ENCODE peak calls at places on chromosome 1, in eight cellular contexts. One of them, this sample, is unnamed.

GRCh38 chr1:145872421-145872891 is 13.2 kb downstream of the ANKRD35 start:
- DNase-seq in activated CD4-positive, alpha-beta memory T cell treated with anti-CD3 and anti-CD28 coated beads for 36 hours: no peak
- DNase-seq in T-helper 1 cell: no peak
- DNase-seq in sigmoid colon: peak
- DNase-seq in esophagus squamous epithelium: no peak
- DNase-seq in PC-3: no peak
- DNase-seq in 8988T: no peak
- DNase-seq in cardiac fibroblast: peak
- DNase-seq in this sample: no peak

GRCh38 chr1:16300436-16300835 is 51.8 kb downstream of the FBXO42 start:
- DNase-seq in activated CD4-positive, alpha-beta memory T cell treated with anti-CD3 and anti-CD28 coated beads for 36 hours: no peak
- DNase-seq in T-helper 1 cell: no peak
- DNase-seq in sigmoid colon: no peak
- DNase-seq in esophagus squamous epithelium: no peak
- DNase-seq in PC-3: no peak
- DNase-seq in 8988T: no peak
- DNase-seq in cardiac fibroblast: no peak
- DNase-seq in this sample: no peak

GRCh38 chr1:199753513-199753912 is 274.0 kb upstream of the NR5A2 start:
- DNase-seq in activated CD4-positive, alpha-beta memory T cell treated with anti-CD3 and anti-CD28 coated beads for 36 hours: no peak
- DNase-seq in T-helper 1 cell: no peak
- DNase-seq in sigmoid colon: no peak
- DNase-seq in esophagus squamous epithelium: no peak
- DNase-seq in PC-3: no peak
- DNase-seq in 8988T: no peak
- DNase-seq in cardiac fibroblast: no peak
- DNase-seq in this sample: no peak

GRCh38 chr1:60924964-60925798 is 157.2 kb upstream of the NFIA start:
- DNase-seq in activated CD4-positive, alpha-beta memory T cell treated with anti-CD3 and anti-CD28 coated beads for 36 hours: no peak
- DNase-seq in T-helper 1 cell: no peak
- DNase-seq in sigmoid colon: no peak
- DNase-seq in esophagus squamous epithelium: no peak
- DNase-seq in PC-3: no peak
- DNase-seq in 8988T: no peak
- DNase-seq in cardiac fibroblast: no peak
- DNase-seq in this sample: no peak

GRCh38 chr1:6392081-6392879 is 1.3 kb downstream of the ACOT7 start:
- DNase-seq in activated CD4-positive, alpha-beta memory T cell treated with anti-CD3 and anti-CD28 coated beads for 36 hours: peak
- DNase-seq in T-helper 1 cell: no peak
- DNase-seq in sigmoid colon: no peak
- DNase-seq in esophagus squamous epithelium: no peak
- DNase-seq in PC-3: peak
- DNase-seq in 8988T: no peak
- DNase-seq in cardiac fibroblast: no peak
- DNase-seq in this sample: peak

GRCh38 chr1:41501581-41501980 is 17.1 kb upstream of the EDN2 start:
- DNase-seq in activated CD4-positive, alpha-beta memory T cell treated with anti-CD3 and anti-CD28 coated beads for 36 hours: no peak
- DNase-seq in T-helper 1 cell: no peak
- DNase-seq in sigmoid colon: no peak
- DNase-seq in esophagus squamous epithelium: no peak
- DNase-seq in PC-3: peak
- DNase-seq in 8988T: no peak
- DNase-seq in cardiac fibroblast: no peak
- DNase-seq in this sample: no peak

GRCh38 chr1:118785246-118785645 is 202.9 kb downstream of the TBX15 start:
- DNase-seq in activated CD4-positive, alpha-beta memory T cell treated with anti-CD3 and anti-CD28 coated beads for 36 hours: no peak
- DNase-seq in T-helper 1 cell: no peak
- DNase-seq in sigmoid colon: no peak
- DNase-seq in esophagus squamous epithelium: no peak
- DNase-seq in PC-3: peak
- DNase-seq in 8988T: no peak
- DNase-seq in cardiac fibroblast: no peak
- DNase-seq in this sample: no peak

GRCh38 chr1:119080586-119080985 is 59.9 kb downstream of the WARS2 start:
- DNase-seq in activated CD4-positive, alpha-beta memory T cell treated with anti-CD3 and anti-CD28 coated beads for 36 hours: no peak
- DNase-seq in T-helper 1 cell: no peak
- DNase-seq in sigmoid colon: peak
- DNase-seq in esophagus squamous epithelium: no peak
- DNase-seq in PC-3: peak
- DNase-seq in 8988T: no peak
- DNase-seq in cardiac fibroblast: peak
- DNase-seq in this sample: no peak

GRCh38 chr1:145997156-145998023 is 1.0 kb upstream of the TXNIP start:
- DNase-seq in activated CD4-positive, alpha-beta memory T cell treated with anti-CD3 and anti-CD28 coated beads for 36 hours: peak
- DNase-seq in T-helper 1 cell: peak
- DNase-seq in sigmoid colon: peak
- DNase-seq in esophagus squamous epithelium: no peak
- DNase-seq in PC-3: no peak
- DNase-seq in 8988T: no peak
- DNase-seq in cardiac fibroblast: no peak
- DNase-seq in this sample: peak

GRCh38 chr1:198681831-198682756 is 43.3 kb downstream of the PTPRC start:
- DNase-seq in activated CD4-positive, alpha-beta memory T cell treated with anti-CD3 and anti-CD28 coated beads for 36 hours: peak
- DNase-seq in T-helper 1 cell: peak
- DNase-seq in sigmoid colon: peak
- DNase-seq in esophagus squamous epithelium: peak
- DNase-seq in PC-3: peak
- DNase-seq in 8988T: no peak
- DNase-seq in cardiac fibroblast: peak
- DNase-seq in this sample: peak

GRCh38 chr1:32948905-32949304 is 15.7 kb downstream of the RNF19B start:
- DNase-seq in activated CD4-positive, alpha-beta memory T cell treated with anti-CD3 and anti-CD28 coated beads for 36 hours: no peak
- DNase-seq in T-helper 1 cell: no peak
- DNase-seq in sigmoid colon: no peak
- DNase-seq in esophagus squamous epithelium: no peak
- DNase-seq in PC-3: peak
- DNase-seq in 8988T: no peak
- DNase-seq in cardiac fibroblast: no peak
- DNase-seq in this sample: no peak

GRCh38 chr1:66478116-66478515 is 55.8 kb upstream of the SGIP1 start:
- DNase-seq in activated CD4-positive, alpha-beta memory T cell treated with anti-CD3 and anti-CD28 coated beads for 36 hours: no peak
- DNase-seq in T-helper 1 cell: no peak
- DNase-seq in sigmoid colon: no peak
- DNase-seq in esophagus squamous epithelium: no peak
- DNase-seq in PC-3: peak
- DNase-seq in 8988T: no peak
- DNase-seq in cardiac fibroblast: peak
- DNase-seq in this sample: no peak

GRCh38 chr1:85343612-85344255 is 67.3 kb upstream of the BCL10 start:
- DNase-seq in activated CD4-positive, alpha-beta memory T cell treated with anti-CD3 and anti-CD28 coated beads for 36 hours: no peak
- DNase-seq in T-helper 1 cell: no peak
- DNase-seq in sigmoid colon: no peak
- DNase-seq in esophagus squamous epithelium: no peak
- DNase-seq in PC-3: peak
- DNase-seq in 8988T: no peak
- DNase-seq in cardiac fibroblast: peak
- DNase-seq in this sample: no peak

GRCh38 chr1:246782120-246782900 is 58.1 kb downstream of the SCCPDH start:
- DNase-seq in activated CD4-positive, alpha-beta memory T cell treated with anti-CD3 and anti-CD28 coated beads for 36 hours: no peak
- DNase-seq in T-helper 1 cell: no peak
- DNase-seq in sigmoid colon: no peak
- DNase-seq in esophagus squamous epithelium: no peak
- DNase-seq in PC-3: peak
- DNase-seq in 8988T: no peak
- DNase-seq in cardiac fibroblast: peak
- DNase-seq in this sample: no peak

GRCh38 chr1:172654535-172654934 is 4.4 kb upstream of the FASLG start:
- DNase-seq in activated CD4-positive, alpha-beta memory T cell treated with anti-CD3 and anti-CD28 coated beads for 36 hours: peak
- DNase-seq in T-helper 1 cell: no peak
- DNase-seq in sigmoid colon: no peak
- DNase-seq in esophagus squamous epithelium: no peak
- DNase-seq in PC-3: peak
- DNase-seq in 8988T: peak
- DNase-seq in cardiac fibroblast: peak
- DNase-seq in this sample: no peak

GRCh38 chr1:108121361-108122143 is 78.6 kb downstream of the SLC25A24 start:
- DNase-seq in activated CD4-positive, alpha-beta memory T cell treated with anti-CD3 and anti-CD28 coated beads for 36 hours: no peak
- DNase-seq in T-helper 1 cell: no peak
- DNase-seq in sigmoid colon: no peak
- DNase-seq in esophagus squamous epithelium: no peak
- DNase-seq in PC-3: no peak
- DNase-seq in 8988T: no peak
- DNase-seq in cardiac fibroblast: peak
- DNase-seq in this sample: no peak

GRCh38 chr1:226276077-226276682 is 32.8 kb downstream of the LIN9 start:
- DNase-seq in activated CD4-positive, alpha-beta memory T cell treated with anti-CD3 and anti-CD28 coated beads for 36 hours: no peak
- DNase-seq in T-helper 1 cell: no peak
- DNase-seq in sigmoid colon: no peak
- DNase-seq in esophagus squamous epithelium: no peak
- DNase-seq in PC-3: peak
- DNase-seq in 8988T: no peak
- DNase-seq in cardiac fibroblast: no peak
- DNase-seq in this sample: no peak

GRCh38 chr1:222644649-222645005 is 26.7 kb downstream of the MIA3 start:
- DNase-seq in activated CD4-positive, alpha-beta memory T cell treated with anti-CD3 and anti-CD28 coated beads for 36 hours: no peak
- DNase-seq in T-helper 1 cell: no peak
- DNase-seq in sigmoid colon: no peak
- DNase-seq in esophagus squamous epithelium: no peak
- DNase-seq in PC-3: no peak
- DNase-seq in 8988T: no peak
- DNase-seq in cardiac fibroblast: peak
- DNase-seq in this sample: no peak

GRCh38 chr1:77742011-77742555 is 17.6 kb downstream of the USP33 start:
- DNase-seq in activated CD4-positive, alpha-beta memory T cell treated with anti-CD3 and anti-CD28 coated beads for 36 hours: no peak
- DNase-seq in T-helper 1 cell: no peak
- DNase-seq in sigmoid colon: no peak
- DNase-seq in esophagus squamous epithelium: no peak
- DNase-seq in PC-3: no peak
- DNase-seq in 8988T: no peak
- DNase-seq in cardiac fibroblast: no peak
- DNase-seq in this sample: no peak

GRCh38 chr1:228062812-228063211 is 19.7 kb upstream of the ARF1 start:
- DNase-seq in activated CD4-positive, alpha-beta memory T cell treated with anti-CD3 and anti-CD28 coated beads for 36 hours: no peak
- DNase-seq in T-helper 1 cell: no peak
- DNase-seq in sigmoid colon: peak
- DNase-seq in esophagus squamous epithelium: no peak
- DNase-seq in PC-3: peak
- DNase-seq in 8988T: no peak
- DNase-seq in cardiac fibroblast: no peak
- DNase-seq in this sample: peak

GRCh38 chr1:160069460-160070231 is at the start of gene KCNJ10:
- DNase-seq in activated CD4-positive, alpha-beta memory T cell treated with anti-CD3 and anti-CD28 coated beads for 36 hours: no peak
- DNase-seq in T-helper 1 cell: no peak
- DNase-seq in sigmoid colon: peak
- DNase-seq in esophagus squamous epithelium: no peak
- DNase-seq in PC-3: no peak
- DNase-seq in 8988T: no peak
- DNase-seq in cardiac fibroblast: no peak
- DNase-seq in this sample: no peak

GRCh38 chr1:173249349-173249748 is 42.2 kb upstream of the TNFSF4 start:
- DNase-seq in activated CD4-positive, alpha-beta memory T cell treated with anti-CD3 and anti-CD28 coated beads for 36 hours: no peak
- DNase-seq in T-helper 1 cell: no peak
- DNase-seq in sigmoid colon: no peak
- DNase-seq in esophagus squamous epithelium: no peak
- DNase-seq in PC-3: peak
- DNase-seq in 8988T: no peak
- DNase-seq in cardiac fibroblast: peak
- DNase-seq in this sample: no peak

GRCh38 chr1:10553124-10553523 is 78.4 kb downstream of the PEX14 start:
- DNase-seq in activated CD4-positive, alpha-beta memory T cell treated with anti-CD3 and anti-CD28 coated beads for 36 hours: no peak
- DNase-seq in T-helper 1 cell: no peak
- DNase-seq in sigmoid colon: no peak
- DNase-seq in esophagus squamous epithelium: no peak
- DNase-seq in PC-3: no peak
- DNase-seq in 8988T: no peak
- DNase-seq in cardiac fibroblast: no peak
- DNase-seq in this sample: no peak

GRCh38 chr1:25814688-25815087 is 5.1 kb upstream of the MTFR1L start:
- DNase-seq in activated CD4-positive, alpha-beta memory T cell treated with anti-CD3 and anti-CD28 coated beads for 36 hours: no peak
- DNase-seq in T-helper 1 cell: no peak
- DNase-seq in sigmoid colon: no peak
- DNase-seq in esophagus squamous epithelium: no peak
- DNase-seq in PC-3: no peak
- DNase-seq in 8988T: no peak
- DNase-seq in cardiac fibroblast: no peak
- DNase-seq in this sample: no peak

GRCh38 chr1:204523605-204524215 is 7.5 kb downstream of the MDM4 start:
- DNase-seq in activated CD4-positive, alpha-beta memory T cell treated with anti-CD3 and anti-CD28 coated beads for 36 hours: peak
- DNase-seq in T-helper 1 cell: no peak
- DNase-seq in sigmoid colon: no peak
- DNase-seq in esophagus squamous epithelium: no peak
- DNase-seq in PC-3: peak
- DNase-seq in 8988T: no peak
- DNase-seq in cardiac fibroblast: no peak
- DNase-seq in this sample: no peak

GRCh38 chr1:224684920-224685547 is 68.9 kb downstream of the CNIH3 start:
- DNase-seq in activated CD4-positive, alpha-beta memory T cell treated with anti-CD3 and anti-CD28 coated beads for 36 hours: peak
- DNase-seq in T-helper 1 cell: no peak
- DNase-seq in sigmoid colon: no peak
- DNase-seq in esophagus squamous epithelium: no peak
- DNase-seq in PC-3: no peak
- DNase-seq in 8988T: no peak
- DNase-seq in cardiac fibroblast: no peak
- DNase-seq in this sample: no peak

GRCh38 chr1:110524311-110525249 is 5.6 kb upstream of the KCNA10 start:
- DNase-seq in activated CD4-positive, alpha-beta memory T cell treated with anti-CD3 and anti-CD28 coated beads for 36 hours: peak
- DNase-seq in T-helper 1 cell: peak
- DNase-seq in sigmoid colon: no peak
- DNase-seq in esophagus squamous epithelium: no peak
- DNase-seq in PC-3: peak
- DNase-seq in 8988T: peak
- DNase-seq in cardiac fibroblast: peak
- DNase-seq in this sample: peak

GRCh38 chr1:205774277-205775014 is 836 bp downstream of the RAB29 start:
- DNase-seq in activated CD4-positive, alpha-beta memory T cell treated with anti-CD3 and anti-CD28 coated beads for 36 hours: peak
- DNase-seq in T-helper 1 cell: peak
- DNase-seq in sigmoid colon: no peak
- DNase-seq in esophagus squamous epithelium: no peak
- DNase-seq in PC-3: no peak
- DNase-seq in 8988T: no peak
- DNase-seq in cardiac fibroblast: peak
- DNase-seq in this sample: peak

GRCh38 chr1:42845866-42846256 is 552 bp upstream of the ZNF691 start:
- DNase-seq in activated CD4-positive, alpha-beta memory T cell treated with anti-CD3 and anti-CD28 coated beads for 36 hours: peak
- DNase-seq in T-helper 1 cell: no peak
- DNase-seq in sigmoid colon: no peak
- DNase-seq in esophagus squamous epithelium: no peak
- DNase-seq in PC-3: no peak
- DNase-seq in 8988T: no peak
- DNase-seq in cardiac fibroblast: no peak
- DNase-seq in this sample: peak